ENCODE peak calls at places on chromosomes 16 and 17, in ten cellular contexts. Q, C, N, E, B, S, D, K, L and P are unnamed samples. For H3K27me3, the result is how much of the 10 kb centered on the place peaks cover.

GRCh38 chr16:83615553-83615952 is 192.2 kb upstream of the HSBP1 start:
- DNase-seq in K (no peak), Q (no peak), E (no peak), S (no peak), C (peak), D (no peak), B (no peak), L (no peak), N (no peak), P (no peak)

GRCh38 chr17:13353590-13353989 is 248.1 kb downstream of the HS3ST3A1 start:
- DNase-seq in C (no peak), K (no peak), E (no peak), N (no peak), B (peak), Q (no peak), L (peak), D (no peak), S (peak), P (no peak)

GRCh38 chr17:7419833-7420610 is at the start of gene SPEM1:
- DNase-seq in B (no peak), S (no peak), Q (no peak), C (no peak), E (no peak), K (no peak), L (no peak), N (peak), D (no peak), P (no peak)

GRCh38 chr17:80358861-80359260 is 56.1 kb upstream of the ENDOV start:
- DNase-seq in E (no peak), B (no peak), C (no peak), K (no peak), L (no peak), N (no peak), D (no peak), Q (peak), S (no peak), P (no peak)

GRCh38 chr17:54944796-54945195 is 23.7 kb downstream of the COX11 start:
- DNase-seq in B (no peak), C (no peak), L (no peak), Q (no peak), D (no peak), S (no peak), E (no peak), N (no peak), K (no peak), P (no peak)

GRCh38 chr17:2181206-2181983 is 122.2 kb downstream of the SMG6 start:
- DNase-seq in Q (peak), N (no peak), E (no peak), D (no peak), L (peak), K (peak), B (no peak), C (peak), S (peak), P (no peak)

GRCh38 chr16:27723711-27724490 is 174.0 kb downstream of the KATNIP start:
- DNase-seq in N (no peak), K (no peak), E (no peak), D (no peak), C (peak), Q (no peak), L (no peak), B (no peak), S (no peak), P (no peak)

GRCh38 chr16:69861276-69862030 is 89.7 kb upstream of the CLEC18A start:
- DNase-seq in E (peak), K (peak), D (no peak), N (no peak), C (no peak), Q (peak), L (peak), B (no peak), S (no peak), P (no peak)

GRCh38 chr16:87644186-87644585 is 41.9 kb downstream of the JPH3 start:
- DNase-seq in E (no peak), C (no peak), K (no peak), L (no peak), Q (no peak), S (no peak), B (no peak), N (peak), D (no peak), P (no peak)

GRCh38 chr17:75487351-75488070 is 27.8 kb downstream of the CASKIN2 start:
- DNase-seq in K (no peak), Q (no peak), C (no peak), E (no peak), L (no peak), B (no peak), D (peak), N (peak), S (no peak), P (peak)

GRCh38 chr17:27398691-27399090 is 57.6 kb upstream of the KSR1 start:
- DNase-seq in D (no peak), K (no peak), E (no peak), Q (peak), B (no peak), N (no peak), C (no peak), L (no peak), S (no peak), P (no peak)

GRCh38 chr17:17772231-17772630 is 64.6 kb downstream of the SREBF1 start:
- DNase-seq in Q (no peak), N (no peak), L (no peak), E (no peak), S (no peak), D (no peak), K (no peak), C (no peak), B (no peak), P (no peak)

GRCh38 chr16:50625374-50625773 is 55.7 kb downstream of the SNX20 start:
- DNase-seq in S (no peak), Q (no peak), L (no peak), K (no peak), C (no peak), B (no peak), D (no peak), E (no peak), N (no peak), P (no peak)
- TF ChIP-seq CTCF in S (no peak), Q (no peak), L (no peak), K (no peak), C (no peak), B (no peak), D (no peak), E (no peak), N (no peak), P (no peak)

DNA sequence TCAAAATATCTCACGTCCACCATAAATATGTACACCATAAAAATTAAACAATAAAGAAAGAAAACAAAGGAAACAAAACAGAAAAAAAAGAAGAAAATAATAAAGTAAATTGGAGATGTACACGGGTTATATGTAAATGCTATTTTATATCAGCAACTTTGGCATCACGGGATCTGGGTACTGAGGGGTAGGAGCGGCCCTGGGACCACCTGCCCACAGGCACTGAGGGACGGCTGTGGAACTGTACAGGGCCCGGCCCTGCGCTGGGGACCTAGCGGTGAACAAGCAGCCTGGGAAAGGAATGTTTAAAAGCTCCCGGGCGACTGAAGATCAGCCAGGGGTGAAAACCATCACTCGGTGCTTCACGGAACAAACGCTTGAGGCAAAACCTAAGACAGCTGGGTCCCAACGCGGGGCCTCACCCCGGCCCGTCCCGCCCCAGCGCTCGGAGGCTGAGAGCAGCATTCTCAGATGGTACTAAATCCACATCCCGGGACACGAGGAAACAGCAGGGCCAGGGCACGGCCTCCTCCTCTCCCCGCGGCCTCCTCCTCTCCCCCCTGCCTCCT is 31.2 kb downstream of the NXN start:
- DNase-seq in E (no peak), L (no peak), K (no peak), S (no peak), B (no peak), D (no peak), C (no peak), N (no peak), Q (no peak), P (no peak)
- H3K27me3 ChIP-seq in E (under half), L (under half), K (under half), S (under half), B (under half), D (under half), C (under half), N (under half), Q (under half), P (under half)

GRCh38 chr17:49365667-49366066 is 3.6 kb upstream of the ZNF652 start:
- DNase-seq in Q (no peak), K (no peak), N (no peak), B (no peak), E (no peak), L (peak), C (no peak), D (no peak), S (no peak), P (peak)
- TF ChIP-seq CTCF in Q (no peak), K (no peak), N (no peak), B (no peak), E (no peak), L (no peak), C (peak), D (no peak), S (peak), P (no peak)

GRCh38 chr16:79836129-79836528 is 235.6 kb upstream of the MAF start:
- DNase-seq in N (no peak), Q (no peak), D (no peak), K (no peak), L (no peak), C (no peak), S (no peak), B (no peak), E (no peak), P (no peak)

GRCh38 chr16:79839450-79839849 is 238.9 kb upstream of the MAF start:
- DNase-seq in Q (no peak), L (no peak), E (no peak), S (no peak), B (no peak), N (no peak), C (no peak), D (no peak), K (no peak), P (no peak)

GRCh38 chr16:79839851-79840321 is 239.3 kb upstream of the MAF start:
- DNase-seq in K (peak), E (no peak), D (no peak), B (no peak), C (no peak), N (peak), L (peak), Q (no peak), S (peak), P (no peak)

GRCh38 chr16:79842197-79842596 is 241.7 kb upstream of the MAF start:
- DNase-seq in D (no peak), E (no peak), S (no peak), C (no peak), K (no peak), Q (no peak), L (no peak), B (no peak), N (no peak), P (no peak)

GRCh38 chr16:79838860-79839259 is 238.3 kb upstream of the MAF start:
- DNase-seq in K (peak), N (no peak), C (no peak), L (no peak), S (peak), B (no peak), E (no peak), D (no peak), Q (no peak), P (no peak)
- H3K27me3 ChIP-seq in K (under half), N (under half), C (under half), L (under half), S (under half), B (under half), E (under half), D (under half), Q (under half), P (under half)

DNA sequence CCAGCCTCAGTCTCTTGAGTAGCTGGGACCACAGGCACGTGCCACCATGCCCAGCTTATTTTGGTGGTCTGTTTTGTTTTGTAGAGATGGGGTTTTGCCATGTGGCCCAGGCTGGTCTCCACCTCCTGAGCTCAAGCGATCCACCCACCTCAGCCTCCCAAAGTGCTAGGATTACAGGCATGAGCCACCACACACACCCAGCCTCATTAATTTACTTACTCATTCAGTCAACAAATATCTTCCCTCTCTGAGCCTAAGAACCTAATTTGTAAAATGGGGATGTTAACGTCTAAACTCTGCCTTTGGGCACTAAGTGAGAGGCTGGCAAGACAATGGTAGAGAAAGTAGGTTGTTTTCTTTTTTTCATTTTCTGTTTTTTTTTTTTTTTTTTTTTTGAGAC is 22.6 kb downstream of the SRCIN1 start:
- DNase-seq in K (no peak), L (no peak), C (no peak), N (no peak), D (no peak), Q (no peak), S (no peak), E (no peak), B (no peak), P (no peak)
- TF ChIP-seq CTCF in K (no peak), L (no peak), C (no peak), N (no peak), D (no peak), Q (no peak), S (no peak), E (no peak), B (no peak), P (no peak)

GRCh38 chr17:9028632-9029570 is 7.6 kb downstream of the NTN1 start:
- DNase-seq in Q (peak), C (no peak), L (no peak), E (no peak), S (no peak), D (no peak), B (no peak), K (no peak), N (no peak), P (no peak)
- H3K27me3 ChIP-seq in Q (under half), C (under half), L (under half), E (under half), S (under half), D (under half), B (under half), K (under half), N (half or more), P (under half)

DNA sequence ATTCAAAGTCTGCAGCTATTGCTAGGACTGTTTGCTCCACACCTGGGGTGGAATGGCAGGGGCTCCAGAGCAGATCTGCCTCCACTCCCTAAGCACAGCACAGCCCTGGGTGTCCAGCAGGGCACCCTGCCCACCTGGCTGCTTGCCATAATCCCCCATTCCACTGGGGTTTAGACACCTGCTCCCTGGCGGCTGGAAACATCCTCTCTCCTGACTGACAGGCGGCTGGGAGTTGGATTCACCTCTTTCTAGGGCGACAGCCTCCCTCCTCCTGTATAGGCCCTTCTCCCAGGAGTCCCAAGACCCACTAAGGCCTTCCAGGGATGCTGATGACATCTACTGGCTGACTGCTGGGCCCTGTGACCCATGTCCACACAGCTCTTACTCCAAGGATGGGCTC is 18.0 kb downstream of the HDAC5 start:
- DNase-seq in S (no peak), B (no peak), E (no peak), N (no peak), D (no peak), C (no peak), K (no peak), L (no peak), Q (no peak), P (no peak)
- TF ChIP-seq CTCF in S (no peak), B (no peak), E (no peak), N (no peak), D (no peak), C (no peak), K (no peak), L (no peak), Q (no peak), P (no peak)